ENCODE peak calls at places on chromosomes 3 and 15, in five cellular contexts. P is fibroblast of mammary gland, T is HFFc6, K is fibroblast of pulmonary artery, L is HCT116. A is an unnamed sample.
A peak's percentile ranks its signal among the peaks of the same experiment; 100 is the strongest.

GRCh38 chr15:76333309-76333708 is 3.3 kb upstream of the ISL2 start:
- DNase-seq in L (no peak), K (no peak), T (no peak), P (no peak), A (no peak)

GRCh38 chr3:117059054-117059989 is 349.7 kb downstream of the TUSC7 start:
- DNase-seq in L (peak; percentile 6), P (peak; percentile 42), K (peak; percentile 44), T (peak; percentile 14), A (no peak)

GRCh38 chr3:189488241-189488767 is 142.9 kb upstream of the TP63 start:
- DNase-seq in K (peak; percentile 51), P (peak; percentile 87), T (no peak), L (no peak), A (peak; percentile 92)

GRCh38 chr15:75327491-75327890 is 8.4 kb upstream of the COMMD4 start:
- DNase-seq in T (no peak), P (no peak), L (no peak), K (no peak), A (no peak)

GRCh38 chr3:136196064-136196400 is at the start of gene MSL2:
- DNase-seq in T (no peak), P (no peak), K (no peak), L (no peak), A (no peak)

GRCh38 chr3:9765865-9766264 is 3.9 kb downstream of the CAMK1 start:
- DNase-seq in K (no peak), P (peak; percentile 41), L (no peak), T (no peak), A (no peak)

GRCh38 chr15:62844564-62845235 is 197.8 kb upstream of the TPM1 start:
- DNase-seq in K (no peak), T (no peak), P (no peak), L (no peak), A (peak; percentile 52)

GRCh38 chr3:143753456-143753855 is 94.8 kb downstream of the SLC9A9 start:
- DNase-seq in K (no peak), T (no peak), L (no peak), P (no peak), A (no peak)

GRCh38 chr3:72820405-72820804 is 27.8 kb downstream of the SHQ1 start:
- DNase-seq in T (peak; percentile 72), L (no peak), P (peak; percentile 84), K (peak; percentile 89), A (peak; percentile 41)

GRCh38 chr3:132629928-132630327 is 29.7 kb downstream of the ACAD11 start:
- DNase-seq in L (no peak), P (peak; percentile 78), K (peak; percentile 60), T (peak; percentile 72), A (no peak)

GRCh38 chr3:148006508-148006907 is 597.3 kb downstream of the ZIC1 start:
- DNase-seq in K (peak; percentile 31), L (no peak), T (peak; percentile 1), P (peak; percentile 85), A (peak; percentile 87)

GRCh38 chr3:113933746-113934145 is 14.1 kb upstream of the ZDHHC23 start:
- DNase-seq in T (no peak), P (no peak), L (no peak), K (no peak), A (no peak)

GRCh38 chr3:139710212-139710611 is 32.4 kb upstream of the NMNAT3 start:
- DNase-seq in L (no peak), P (no peak), K (no peak), T (no peak), A (no peak)

DNA sequence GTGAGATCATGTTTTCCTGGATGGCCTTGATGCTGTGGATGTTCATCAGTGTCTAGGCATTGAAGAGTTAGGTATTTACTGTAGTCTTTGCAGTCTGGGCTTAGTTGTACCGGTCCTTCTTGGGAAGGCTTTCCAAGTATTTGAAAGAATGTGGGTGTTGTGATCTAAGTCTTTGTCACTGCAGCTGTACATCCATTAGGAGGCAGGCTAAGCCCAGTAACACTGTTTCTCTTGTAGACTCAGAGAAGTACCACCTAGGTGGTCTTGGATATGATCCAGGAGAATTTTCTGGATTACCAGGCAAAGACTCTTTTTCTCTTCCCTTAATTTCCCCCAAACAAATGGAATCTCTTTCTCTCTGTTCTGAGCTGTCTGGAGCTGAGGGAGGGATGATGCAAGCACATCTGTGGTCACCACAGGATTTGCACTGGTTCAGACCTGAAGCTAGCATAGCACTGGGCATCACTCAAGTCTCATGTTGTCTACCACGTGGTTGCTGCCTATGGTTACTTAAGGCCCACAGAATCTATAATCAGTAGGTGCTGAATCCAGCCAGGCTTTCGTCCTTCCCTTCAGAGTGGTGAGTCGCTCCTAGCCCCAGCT is 227.6 kb downstream of the NECTIN3 start:
- DNase-seq in L (no peak), K (peak; percentile 19), P (peak; percentile 51), T (peak; percentile 34), A (peak; percentile 27)
- TF ChIP-seq CTCF in L (peak; percentile 17), K (peak; percentile 3), P (peak; percentile 18), T (peak; percentile 49), A (peak; percentile 47)

GRCh38 chr3:38368238-38368637 is 21.7 kb downstream of the XYLB start:
- DNase-seq in P (no peak), L (no peak), T (no peak), K (no peak), A (no peak)
- TF ChIP-seq CTCF in P (peak; percentile 10), L (peak; percentile 26), T (peak; percentile 29), K (no peak), A (peak; percentile 31)

GRCh38 chr15:99909914-99910313 is 176.7 kb upstream of the LYSMD4 start:
- DNase-seq in K (no peak), L (peak; percentile 38), P (no peak), T (no peak), A (no peak)
- TF ChIP-seq CTCF in K (peak; percentile 12), L (peak; percentile 57), P (peak; percentile 3), T (peak; percentile 17), A (peak; percentile 47)

DNA sequence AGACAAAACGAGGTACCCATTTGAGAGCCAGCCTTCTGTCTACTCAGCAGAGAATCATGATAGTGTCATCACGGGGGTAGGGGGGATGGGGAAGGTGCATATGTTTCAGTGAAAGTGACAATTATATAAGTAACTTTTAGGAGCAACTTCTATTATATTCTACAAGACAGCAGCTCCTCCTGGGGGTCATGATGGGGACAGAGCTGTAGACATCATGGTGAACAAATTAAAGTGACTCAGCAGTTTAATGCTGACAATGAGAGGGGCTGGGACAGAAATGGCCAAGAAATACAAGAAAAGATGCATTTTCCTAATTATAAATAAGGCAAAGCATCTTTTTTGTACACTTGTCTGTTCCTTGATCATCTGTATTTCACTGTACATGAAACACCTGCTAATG is 11.8 kb downstream of the CAPN3 start:
- DNase-seq in T (peak; percentile 9), K (peak; percentile 53), P (peak; percentile 57), L (peak; percentile 4), A (peak; percentile 34)
- TF ChIP-seq CTCF in T (peak; percentile 60), K (peak; percentile 26), P (peak; percentile 29), L (peak; percentile 37), A (peak; percentile 41)